ENCODE peak calls at places on chromosomes 11 and 22, in nine cellular contexts. T is astrocyte, J is tibial nerve, B is PC-3, P is pancreas, M is sigmoid colon, D is esophagus squamous epithelium, Q is fibroblast of lung, K is ovary. V is an unnamed sample.
A peak's percentile ranks its signal among the peaks of the same experiment; 100 is the strongest.

GRCh38 chr22:23608583-23608982 is 23.5 kb downstream of the DRICH1 start:
- DNase-seq in J (no peak), B (peak; percentile 4), K (no peak), M (no peak), Q (peak; percentile 10), D (no peak), P (no peak), T (peak; percentile 6), V (peak; percentile 20)

GRCh38 chr11:108559904-108560303 is 33.7 kb downstream of the EXPH5 start:
- DNase-seq in B (no peak), K (no peak), P (no peak), Q (peak; percentile 62), M (no peak), T (peak; percentile 86), D (no peak), J (no peak), V (peak; percentile 76)

GRCh38 chr11:97140885-97141494 is 751.2 kb downstream of the JRKL start:
- DNase-seq in K (no peak), Q (peak; percentile 14), M (no peak), J (no peak), P (no peak), D (no peak), B (peak; percentile 43), T (no peak), V (no peak)

GRCh38 chr11:78659326-78660319 is 85.0 kb upstream of the NARS2 start:
- DNase-seq in P (no peak), D (no peak), T (no peak), K (no peak), M (no peak), B (no peak), J (no peak), Q (no peak), V (no peak)

GRCh38 chr11:79086056-79086455 is 354.8 kb downstream of the TENM4 start:
- DNase-seq in T (no peak), J (no peak), Q (no peak), B (no peak), P (no peak), D (no peak), K (no peak), M (no peak), V (no peak)

GRCh38 chr11:69113646-69114340 is 41.9 kb upstream of the SMIM38 start:
- DNase-seq in Q (no peak), T (no peak), B (no peak), K (no peak), J (no peak), D (no peak), M (no peak), P (peak; percentile 34), V (no peak)

GRCh38 chr22:41757507-41757906 is 43.0 kb upstream of the CCDC134 start:
- DNase-seq in K (no peak), B (no peak), J (no peak), P (no peak), Q (no peak), D (no peak), T (no peak), M (no peak), V (no peak)

GRCh38 chr22:21455334-21456089 is 11.7 kb upstream of the TMEM191C start:
- DNase-seq in B (no peak), K (no peak), D (no peak), Q (no peak), J (peak; percentile 5), M (peak; percentile 59), P (peak; percentile 56), T (no peak), V (no peak)

DNA sequence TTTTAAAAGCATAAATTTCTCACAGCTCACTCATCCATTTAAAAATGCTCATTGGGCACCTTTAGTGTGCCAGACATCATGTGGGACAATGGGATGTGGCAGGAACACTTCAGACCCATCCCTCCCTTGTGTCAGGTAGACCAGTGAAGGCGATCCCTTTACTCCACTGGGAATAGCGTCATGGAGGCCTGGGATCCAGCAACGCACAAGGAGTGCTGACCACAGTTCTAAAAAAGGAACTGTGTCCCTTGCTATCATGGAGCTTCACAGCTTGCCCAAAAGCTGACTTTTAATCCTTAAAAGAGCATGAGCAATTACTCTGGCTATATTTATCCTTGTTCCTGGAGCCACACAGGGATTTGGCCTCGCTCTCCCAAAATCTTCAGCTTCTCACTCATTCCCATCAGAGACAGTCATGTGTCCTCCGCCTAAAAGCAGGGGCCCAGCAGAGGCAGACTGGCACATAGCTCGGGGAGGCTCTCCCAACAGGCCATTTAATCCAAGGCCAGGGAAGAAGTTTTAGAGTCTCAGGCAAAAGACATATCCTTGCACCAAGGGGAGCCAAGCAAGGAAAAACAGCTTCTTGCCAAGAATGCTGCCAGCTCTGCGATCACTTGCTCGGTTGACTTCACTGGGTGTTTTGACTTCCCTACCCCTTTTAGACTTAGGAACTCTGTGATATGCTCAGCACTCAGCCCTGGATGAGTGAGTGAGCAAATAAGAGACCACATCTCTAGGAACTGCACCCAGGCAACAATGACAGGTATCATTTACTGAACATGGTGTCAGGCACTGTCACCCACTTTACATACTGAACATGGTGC is 3.5 kb upstream of the IRAG1 start:
- DNase-seq in T (no peak), K (no peak), Q (no peak), P (no peak), B (no peak), J (no peak), M (no peak), D (no peak), V (no peak)
- H3K4me3 ChIP-seq in T (no peak overlapping the region), K (no peak overlapping the region), Q (no peak overlapping the region), P (no peak overlapping the region), B (no peak overlapping the region), J (no peak overlapping the region), M (no peak overlapping the region), D (no peak overlapping the region), V (no peak overlapping the region)

GRCh38 chr11:115148101-115148500 is 356.1 kb downstream of the CADM1 start:
- DNase-seq in P (no peak), B (no peak), M (no peak), J (no peak), D (no peak), Q (no peak), K (no peak), T (no peak), V (no peak)

GRCh38 chr11:115147243-115147807 is 356.9 kb downstream of the CADM1 start:
- DNase-seq in D (no peak), Q (no peak), T (no peak), K (no peak), J (no peak), M (no peak), B (no peak), P (no peak), V (no peak)

GRCh38 chr11:115145316-115145715 is 358.9 kb downstream of the CADM1 start:
- DNase-seq in M (no peak), P (no peak), K (no peak), T (no peak), D (no peak), J (no peak), Q (no peak), B (no peak), V (no peak)

GRCh38 chr11:115148691-115149090 is 355.5 kb downstream of the CADM1 start:
- DNase-seq in Q (no peak), P (no peak), K (no peak), J (no peak), M (no peak), T (no peak), D (no peak), B (no peak), V (no peak)

DNA sequence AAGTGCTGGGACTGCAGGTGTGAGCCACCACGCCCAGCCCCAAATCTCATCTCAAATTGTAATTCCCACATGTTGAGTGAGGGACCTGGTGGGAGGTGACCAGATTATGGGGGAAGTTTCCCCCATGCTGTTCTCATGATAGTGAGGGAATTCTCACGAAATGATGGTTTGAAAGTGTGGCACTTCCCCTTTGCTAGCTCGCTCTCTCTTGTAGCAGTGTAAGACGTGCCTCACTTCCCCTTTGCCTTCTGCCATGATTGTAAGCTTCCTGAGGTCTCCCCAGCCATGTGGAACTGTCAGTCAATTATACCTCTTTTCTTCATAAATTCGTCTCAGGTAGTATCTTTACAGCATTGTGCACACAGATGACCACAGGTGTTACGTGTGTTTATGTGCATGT is 357.8 kb downstream of the CADM1 start:
- DNase-seq in P (no peak), K (no peak), D (no peak), M (no peak), Q (no peak), T (no peak), B (no peak), J (no peak), V (no peak)
- TF ChIP-seq CTCF in P (no peak), K (no peak), D (no peak), M (no peak), Q (no peak), T (no peak), B (no peak), J (no peak), V (no peak)

GRCh38 chr11:111912535-111912934 is at the start of gene HSPB2:
- DNase-seq in K (peak; percentile 55), T (no peak), M (peak; percentile 71), P (peak; percentile 66), D (no peak), Q (no peak), J (no peak), B (no peak), V (no peak)
- H3K4me3 ChIP-seq in K (peak within 1 kb of the TSS; percentile 58), T (no peak within 1 kb of the TSS), M (peak within 1 kb of the TSS; percentile 69), P (peak within 1 kb of the TSS; percentile 15), D (peak within 1 kb of the TSS; percentile 27), Q (peak within 1 kb of the TSS; percentile 19), J (peak within 1 kb of the TSS; percentile 63), B (no peak within 1 kb of the TSS), V (peak within 1 kb of the TSS; percentile 55)

GRCh38 chr11:44110231-44110679 is 14.8 kb downstream of the EXT2 start:
- DNase-seq in B (peak; percentile 66), K (peak; percentile 19), T (peak; percentile 13), M (no peak), D (no peak), P (no peak), Q (peak; percentile 47), J (peak; percentile 23), V (peak; percentile 50)

GRCh38 chr11:44101098-44101497 is 5.6 kb downstream of the EXT2 start:
- DNase-seq in D (no peak), Q (no peak), P (no peak), T (no peak), B (no peak), M (no peak), J (no peak), K (no peak), V (no peak)

GRCh38 chr11:44108260-44108659 is 12.8 kb downstream of the EXT2 start:
- DNase-seq in P (no peak), D (no peak), K (no peak), J (no peak), B (no peak), Q (no peak), T (no peak), M (no peak), V (no peak)

DNA sequence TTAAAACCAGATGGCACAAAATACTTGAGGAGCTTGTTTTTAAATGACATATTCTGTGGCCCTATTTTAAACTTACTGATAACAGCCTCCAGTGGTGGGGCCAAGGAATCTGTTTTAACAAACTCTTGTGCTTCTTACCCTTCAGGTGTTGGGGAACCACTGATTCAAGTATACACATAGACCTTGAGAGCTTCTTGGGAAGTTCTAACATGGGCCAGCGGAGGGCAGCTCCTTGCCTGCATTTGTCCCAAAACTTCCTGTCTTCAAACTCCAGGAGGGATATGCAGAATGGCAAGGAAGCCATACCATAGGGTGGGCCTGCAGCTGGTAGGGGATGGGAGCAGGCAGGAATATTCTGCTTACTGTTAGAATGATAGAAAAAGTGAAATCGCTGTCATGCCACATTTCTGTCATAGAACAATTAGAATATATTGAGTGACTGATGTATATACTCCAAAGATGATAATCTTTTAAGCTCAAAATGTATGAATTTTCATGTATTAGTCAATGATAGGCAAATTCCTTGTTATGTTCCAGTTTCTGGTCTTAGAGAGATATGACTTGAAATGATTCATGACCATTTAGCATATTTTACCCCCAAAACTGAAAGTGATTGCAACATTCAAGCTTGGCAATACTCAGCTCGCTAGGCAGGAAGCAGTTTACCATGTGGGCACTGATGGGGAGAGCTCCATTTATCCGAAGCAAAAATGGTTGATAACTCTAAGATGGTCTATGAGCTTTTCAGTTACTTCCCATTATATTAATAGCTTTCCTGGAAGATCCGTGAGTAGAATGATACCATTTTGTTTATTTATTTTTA is 9.2 kb downstream of the EXT2 start:
- DNase-seq in D (no peak), B (peak; percentile 4), T (no peak), P (no peak), Q (peak; percentile 23), J (no peak), M (no peak), K (no peak), V (peak; percentile 45)
- TF ChIP-seq CTCF in D (no peak), B (peak; percentile 32), T (no peak), P (no peak), Q (no peak), J (no peak), M (no peak), K (no peak), V (no peak)

V was measured in fibroblast of the aortic adventitia.